ENCODE peak calls at places on chromosome 6, in five cellular contexts. S is GM12892, R is HepG2, T is GM12878, P is H1. F is an unnamed sample.

GRCh38 chr6:3005874-3006273 is 6.2 kb downstream of the NQO2 start:
- DNase-seq in S (no peak), P (no peak), T (no peak), R (no peak), F (no peak)

GRCh38 chr6:50707652-50708325 is 5.5 kb upstream of the TFAP2D start:
- DNase-seq in R (no peak), S (no peak), P (peak), T (no peak), F (no peak)

GRCh38 chr6:162409986-162410715 is 317.4 kb downstream of the PRKN start:
- DNase-seq in P (no peak), R (no peak), S (no peak), T (no peak), F (no peak)

GRCh38 chr6:20095436-20095835 is 116.8 kb downstream of the MBOAT1 start:
- DNase-seq in T (no peak), P (no peak), S (no peak), R (no peak), F (no peak)

GRCh38 chr6:87755697-87756671 is 54.0 kb upstream of the AKIRIN2 start:
- DNase-seq in S (no peak), R (no peak), T (no peak), P (no peak), F (no peak)

GRCh38 chr6:20610636-20611200 is 76.5 kb downstream of the CDKAL1 start:
- DNase-seq in P (no peak), S (no peak), T (no peak), R (no peak), F (no peak)

GRCh38 chr6:119331676-119332286 is 17.8 kb downstream of the MAN1A1 start:
- DNase-seq in P (no peak), R (no peak), S (no peak), T (no peak), F (no peak)

GRCh38 chr6:41451515-41452163 is 94.5 kb upstream of the FOXP4 start:
- DNase-seq in P (no peak), R (no peak), T (no peak), S (no peak), F (no peak)

GRCh38 chr6:168968228-168968627 is 285.4 kb downstream of the THBS2 start:
- DNase-seq in P (no peak), T (no peak), R (peak), S (no peak), F (no peak)

GRCh38 chr6:35177586-35177985 is 36.2 kb upstream of the SCUBE3 start:
- DNase-seq in T (no peak), S (no peak), R (no peak), P (no peak), F (no peak)

GRCh38 chr6:118574051-118574865 is 26.2 kb downstream of the PLN start:
- DNase-seq in P (no peak), R (no peak), T (no peak), S (no peak), F (no peak)

GRCh38 chr6:35176625-35177024 is 35.5 kb upstream of the TCP11 start:
- DNase-seq in S (no peak), P (no peak), R (no peak), T (no peak), F (no peak)

GRCh38 chr6:36718560-36718959 is 20.9 kb downstream of the RAB44 start:
- DNase-seq in T (no peak), P (no peak), R (no peak), S (no peak), F (no peak)

GRCh38 chr6:6629416-6629815 is 40.9 kb downstream of the LY86 start:
- DNase-seq in T (no peak), P (no peak), S (no peak), R (no peak), F (no peak)

GRCh38 chr6:151692216-151692615 is 115.3 kb upstream of the ESR1 start:
- DNase-seq in T (no peak), R (no peak), S (no peak), P (no peak), F (no peak)

GRCh38 chr6:42505377-42505702 is 53.6 kb upstream of the TRERF1 start:
- DNase-seq in T (no peak), P (no peak), S (no peak), R (no peak), F (no peak)

GRCh38 chr6:130565696-130566095 is 199.9 kb downstream of the TMEM200A start:
- DNase-seq in R (no peak), S (no peak), T (no peak), P (no peak), F (no peak)

GRCh38 chr6:156840606-156841005 is 63.4 kb downstream of the ARID1B start:
- DNase-seq in R (no peak), P (no peak), S (no peak), T (no peak), F (no peak)

GRCh38 chr6:98932424-98932823 is 15.3 kb downstream of the FBXL4 start:
- DNase-seq in T (no peak), R (no peak), P (no peak), S (no peak), F (no peak)

GRCh38 chr6:112086744-112087135 is 542 bp downstream of the TUBE1 start:
- DNase-seq in R (peak), S (no peak), T (peak), P (no peak), F (no peak)

GRCh38 chr6:168886964-168887363 is 366.7 kb downstream of the THBS2 start:
- DNase-seq in R (no peak), P (no peak), S (no peak), T (no peak), F (no peak)

GRCh38 chr6:105301756-105302616 is 100.9 kb downstream of the PREP start:
- DNase-seq in R (no peak), T (no peak), S (no peak), P (no peak), F (no peak)

DNA sequence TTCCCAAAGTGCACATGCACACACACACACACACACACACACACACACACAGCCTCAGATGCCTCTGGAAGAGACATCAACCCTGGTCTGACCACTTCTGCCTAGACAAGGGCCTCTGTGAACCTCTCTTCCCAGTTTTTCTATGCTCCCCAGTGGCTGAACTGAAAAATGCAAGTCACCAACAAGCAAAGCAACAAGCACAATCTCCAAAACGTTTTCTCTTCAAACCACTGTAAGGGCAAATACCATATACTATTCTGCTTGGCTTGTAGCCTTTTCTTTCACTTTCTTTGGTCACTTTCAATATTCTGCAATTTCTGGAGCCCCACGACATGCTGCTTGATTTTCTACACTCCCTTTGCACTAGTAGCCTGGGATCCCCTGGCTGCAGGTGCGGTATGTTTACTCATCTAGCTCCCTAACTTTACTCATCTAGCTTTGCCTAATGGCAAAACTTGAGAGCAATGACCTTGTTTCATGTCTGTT is 121.4 kb upstream of the DST start:
- DNase-seq in R (peak), T (peak), S (no peak), P (no peak), F (no peak)
- TF ChIP-seq TAF1 in R (no peak), T (no peak), S (no peak), P (no peak), F (no peak)

GRCh38 chr6:52251113-52251512 is 6.8 kb upstream of the IL17F start:
- DNase-seq in T (no peak), S (no peak), P (no peak), R (no peak), F (no peak)

GRCh38 chr6:52253494-52253893 is 9.2 kb upstream of the IL17F start:
- DNase-seq in P (no peak), T (no peak), S (no peak), R (no peak), F (no peak)

GRCh38 chr6:52244400-52244799 is at the start of gene IL17F:
- DNase-seq in S (no peak), R (no peak), T (no peak), P (no peak), F (no peak)

GRCh38 chr6:52245425-52245824 is 1.1 kb upstream of the IL17F start:
- DNase-seq in S (no peak), R (peak), T (no peak), P (no peak), F (no peak)

GRCh38 chr6:52249078-52249477 is 4.8 kb upstream of the IL17F start:
- DNase-seq in S (no peak), P (no peak), R (peak), T (no peak), F (no peak)
- TF ChIP-seq TAF1 in S (no peak), P (no peak), R (no peak), T (no peak), F (no peak)

GRCh38 chr6:75145976-75146375 is 59.9 kb downstream of the COL12A1 start:
- DNase-seq in S (no peak), R (no peak), T (no peak), P (no peak), F (no peak)
- TF ChIP-seq TAF1 in S (no peak), R (no peak), T (no peak), P (no peak), F (no peak)

DNA sequence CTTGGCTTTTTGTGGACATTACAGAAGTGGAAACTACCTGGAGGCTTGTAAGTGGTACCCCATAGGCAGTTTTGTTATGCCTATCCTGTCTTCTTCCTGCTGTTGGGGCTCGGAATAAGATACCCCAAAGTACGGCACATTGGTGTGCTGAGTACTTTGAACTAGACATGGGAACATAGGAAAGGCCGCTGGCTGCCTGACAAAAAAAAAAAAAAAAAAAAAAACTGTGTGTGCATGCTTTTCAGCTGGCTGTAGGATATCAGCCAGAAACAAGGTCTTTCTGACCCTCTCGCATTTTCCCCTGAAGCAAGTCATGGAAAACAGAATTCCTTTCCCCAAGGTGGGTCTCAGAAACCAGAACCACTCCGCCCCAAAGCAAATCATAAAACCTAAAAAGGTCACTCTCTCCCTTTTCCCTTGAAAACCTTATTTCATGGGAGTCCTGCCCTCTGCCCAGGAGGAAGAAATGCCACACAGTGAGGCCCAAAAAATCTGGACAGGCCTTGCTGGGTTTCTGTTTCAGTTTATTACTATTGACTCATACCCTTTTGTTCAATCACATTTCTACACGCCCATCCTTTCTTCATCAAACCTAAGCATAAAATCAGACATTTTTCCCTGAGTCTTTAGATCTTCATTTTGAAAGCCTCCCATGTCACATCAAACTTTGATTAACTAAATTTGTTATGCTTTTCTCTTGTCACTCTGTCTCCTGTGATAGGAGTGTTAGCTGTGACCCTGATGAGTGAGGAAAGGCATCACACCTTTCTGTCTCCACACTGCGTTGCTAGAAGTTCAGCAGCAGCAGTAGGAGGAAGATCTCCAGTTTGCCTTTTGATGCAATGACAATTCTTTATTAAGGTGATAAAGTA is 17.2 kb downstream of the SLC2A12 start:
- DNase-seq in P (no peak), S (no peak), R (no peak), T (no peak), F (no peak)
- TF ChIP-seq TAF1 in P (no peak), S (no peak), R (no peak), T (no peak), F (no peak)

GRCh38 chr6:53347250-53347920 is 1.4 kb downstream of the ELOVL5 start:
- DNase-seq in T (no peak), R (no peak), S (no peak), P (no peak), F (no peak)
- TF ChIP-seq TAF1 in T (no peak), R (no peak), S (no peak), P (no peak), F (no peak)

GRCh38 chr6:70667256-70667710 is 400 bp upstream of the SMAP1 start:
- DNase-seq in R (no peak), S (no peak), T (no peak), P (no peak), F (no peak)

GRCh38 chr6:70667711-70668498 is at the start of gene SMAP1:
- DNase-seq in R (peak), S (peak), P (peak), T (peak), F (peak)

GRCh38 chr6:70668499-70668812 is 773 bp downstream of the SMAP1 start:
- DNase-seq in R (no peak), P (no peak), T (no peak), S (no peak), F (no peak)

GRCh38 chr6:70666726-70667125 is 957 bp upstream of the SMAP1 start:
- DNase-seq in T (no peak), P (no peak), S (no peak), R (no peak), F (no peak)

GRCh38 chr6:70663881-70664466 is 3.7 kb upstream of the SMAP1 start:
- DNase-seq in T (no peak), P (no peak), S (no peak), R (peak), F (no peak)
- TF ChIP-seq TAF1 in T (no peak), P (no peak), S (no peak), R (no peak), F (no peak)

GRCh38 chr6:167268683-167269280 is 22.3 kb upstream of the UNC93A start:
- DNase-seq in T (no peak), P (no peak), S (no peak), R (peak), F (no peak)
- TF ChIP-seq TAF1 in T (no peak), P (no peak), S (no peak), R (peak), F (no peak)

DNA sequence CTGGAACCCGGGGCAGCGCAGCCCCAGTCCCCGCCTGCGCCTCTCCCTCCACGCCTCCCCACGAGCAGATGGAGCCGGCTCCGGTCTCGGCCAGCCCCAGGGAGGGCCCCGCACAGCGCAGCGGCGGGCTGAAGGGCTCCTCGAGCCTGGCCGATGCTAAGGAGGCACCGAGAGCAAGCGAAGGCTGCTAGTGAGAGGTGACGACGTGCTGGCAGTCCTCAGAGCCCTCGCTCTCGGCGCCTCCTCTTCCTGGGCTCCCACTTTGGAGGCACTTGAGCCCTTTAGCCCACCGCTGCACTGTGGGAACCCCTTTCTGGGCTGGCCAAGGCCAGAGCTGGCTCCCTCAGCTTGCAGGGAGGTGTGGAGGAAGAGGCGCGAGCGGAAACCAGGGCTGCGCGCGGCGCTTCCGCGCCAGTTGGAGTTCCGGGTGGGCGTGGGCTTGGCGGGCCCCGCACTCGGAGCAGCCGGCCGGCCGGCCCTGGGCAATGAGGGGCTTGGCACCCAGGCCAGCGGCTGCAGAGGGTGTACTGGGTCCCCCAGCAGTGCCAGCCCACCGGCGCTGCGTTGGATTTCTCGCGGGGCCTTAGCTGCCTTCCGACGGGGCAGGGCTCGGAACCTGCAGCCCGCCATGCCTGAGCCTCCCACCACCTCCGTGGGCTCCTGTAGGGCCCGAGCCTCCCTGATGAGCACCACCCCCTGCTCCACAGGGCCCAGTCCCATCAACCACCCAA is 2.5 kb upstream of the TMEM14C start:
- DNase-seq in S (peak), T (no peak), P (no peak), R (peak), F (peak)
- TF ChIP-seq TAF1 in S (peak), T (no peak), P (no peak), R (peak), F (no peak)

F was measured in GM12891.